ENCODE peak calls at places on chromosomes 11 and 22, in four cellular contexts. H is stimulated activated naive CD8-positive, alpha-beta T cell treated with anti-CD3 and anti-CD28 coated beads, Interleukin-15, Interleukin-2, amounts not matched to agents 100 U/mL and 50 U/mL, for 24 hours; E is cardiac fibroblast; P is activated naive CD4-positive, alpha-beta T cell treated with anti-CD3 and anti-CD28 coated beads, Interleukin-2, amount 50 U/mL, for 16 hours. J is an unnamed sample.

GRCh38 chr11:88418508-88418907 is 81.0 kb upstream of the CTSC start:
- DNase-seq in H (no peak), E (no peak), P (no peak), J (no peak)

GRCh38 chr11:60957188-60957587 is 5.2 kb upstream of the SLC15A3 start:
- DNase-seq in H (no peak), E (peak), P (no peak), J (no peak)

GRCh38 chr11:86790073-86790727 is 10.1 kb upstream of the PRSS23 start:
- DNase-seq in H (no peak), E (no peak), P (no peak), J (no peak)

GRCh38 chr22:37148031-37148651 is 1.6 kb downstream of the IL2RB start:
- DNase-seq in H (no peak), E (no peak), P (peak), J (no peak)

GRCh38 chr11:134170909-134171281 is 52.9 kb downstream of the NCAPD3 start:
- DNase-seq in H (no peak), E (peak), P (no peak), J (no peak)

GRCh38 chr22:22348127-22348814 is 103.7 kb downstream of the VPREB1 start:
- DNase-seq in H (no peak), E (peak), P (no peak), J (no peak)

GRCh38 chr22:37312549-37313183 is 30.4 kb downstream of the CYTH4 start:
- DNase-seq in H (peak), E (no peak), P (no peak), J (no peak)

GRCh38 chr22:39932918-39933649 is 27.1 kb upstream of the TMA7B start:
- DNase-seq in H (peak), E (peak), P (peak), J (no peak)

GRCh38 chr11:59992420-59992819 is 24.6 kb upstream of the OOSP4B start:
- DNase-seq in H (no peak), E (no peak), P (no peak), J (no peak)

GRCh38 chr11:121615506-121615905 is 162.7 kb upstream of the SORL1-AS1 start:
- DNase-seq in H (no peak), E (peak), P (no peak), J (no peak)

GRCh38 chr11:27242591-27242990 is 120.4 kb downstream of the CCDC34 start:
- DNase-seq in H (no peak), E (no peak), P (no peak), J (no peak)

GRCh38 chr22:31734512-31734911 is 15.4 kb downstream of the PRR14L start:
- DNase-seq in H (no peak), E (peak), P (no peak), J (no peak)

GRCh38 chr11:57483570-57483934 is 23.2 kb downstream of the RTN4RL2 start:
- DNase-seq in H (no peak), E (no peak), P (no peak), J (no peak)

GRCh38 chr11:11608783-11609232 is 13.0 kb downstream of the GALNT18 start:
- DNase-seq in H (no peak), E (peak), P (no peak), J (no peak)